ENCODE peak calls at places on chromosome X, in six cellular contexts. I, F, S, N, P and C are unnamed samples.

GRCh38 chrX:46676399-46677351 is 82.2 kb downstream of the SLC9A7 start:
- DNase-seq in P (no peak), S (no peak), F (no peak), N (no peak), I (no peak), C (no peak)

GRCh38 chrX:87409113-87409841 is 108.3 kb upstream of the KLHL4 start:
- DNase-seq in F (no peak), P (no peak), I (peak; percentile 83), S (peak; percentile 71), N (peak; percentile 2), C (peak; percentile 43)

GRCh38 chrX:3518870-3519269 is 172.4 kb upstream of the MXRA5 start:
- DNase-seq in N (peak; percentile 66), P (no peak), S (peak; percentile 45), I (peak; percentile 71), F (peak; percentile 97), C (peak; percentile 55)

GRCh38 chrX:101419489-101419888 is 11.5 kb downstream of the HNRNPH2 start:
- DNase-seq in P (no peak), N (no peak), I (no peak), F (no peak), S (no peak), C (no peak)

GRCh38 chrX:49978191-49978590 is 55.8 kb downstream of the CLCN5 start:
- DNase-seq in I (no peak), N (no peak), F (no peak), P (no peak), S (no peak), C (no peak)

GRCh38 chrX:69614896-69615295 is 1.0 kb upstream of the EDA start:
- DNase-seq in P (no peak), F (no peak), N (no peak), S (no peak), I (no peak), C (no peak)

GRCh38 chrX:43735957-43736356 is 79.9 kb downstream of the MAOA start:
- DNase-seq in P (no peak), N (no peak), I (no peak), F (no peak), S (no peak), C (no peak)

GRCh38 chrX:106698693-106699092 is 27.8 kb upstream of the RNF128 start:
- DNase-seq in N (peak; percentile 22), P (no peak), S (no peak), I (no peak), F (no peak), C (no peak)

GRCh38 chrX:12994321-12994720 is 19.4 kb downstream of the TMSB4X start:
- DNase-seq in I (no peak), P (no peak), N (no peak), F (no peak), S (no peak), C (no peak)

GRCh38 chrX:49155243-49155899 is 7.2 kb upstream of the MAGIX start:
- DNase-seq in I (no peak), F (no peak), N (peak; percentile 50), S (peak; percentile 50), P (peak; percentile 27), C (no peak)

GRCh38 chrX:54540289-54540688 is 10.3 kb downstream of the GNL3L start:
- DNase-seq in F (peak; percentile 32), S (peak; percentile 26), P (no peak), I (no peak), N (peak; percentile 61), C (peak; percentile 26)

GRCh38 chrX:80285131-80285773 is 135.0 kb upstream of the TENT5D start:
- DNase-seq in F (peak; percentile 3), P (peak; percentile 39), N (peak; percentile 3), I (no peak), S (no peak), C (no peak)

GRCh38 chrX:49266536-49267445 is 2.3 kb upstream of the FOXP3 start:
- DNase-seq in S (no peak), P (no peak), I (no peak), F (no peak), N (no peak), C (no peak)

GRCh38 chrX:11239230-11239629 is 54.0 kb upstream of the AMELX start:
- DNase-seq in N (peak; percentile 25), I (no peak), S (no peak), P (no peak), F (peak; percentile 33), C (no peak)